ENCODE peak calls at places on chromosomes 3 and 15, in five cellular contexts. One of them, this sample, is unnamed. For H3K79me2, the result is how much of the 10 kb centered on the place peaks cover.

GRCh38 chr15:47384316-47384715 is 333.0 kb upstream of the SEMA6D start:
- DNase-seq in SK-N-SH: no peak
- DNase-seq in MM.1S: no peak
- DNase-seq in endothelial cell of umbilical vein: peak
- DNase-seq in fibroblast of lung: peak
- DNase-seq in this sample: no peak

GRCh38 chr15:48393650-48394049 is 62.4 kb downstream of the DUT start:
- DNase-seq in SK-N-SH: no peak
- DNase-seq in MM.1S: no peak
- DNase-seq in endothelial cell of umbilical vein: peak
- DNase-seq in fibroblast of lung: peak
- DNase-seq in this sample: no peak

GRCh38 chr3:15795563-15796308 is 2.0 kb downstream of the ANKRD28 start:
- DNase-seq in SK-N-SH: no peak
- DNase-seq in MM.1S: peak
- DNase-seq in endothelial cell of umbilical vein: peak
- DNase-seq in fibroblast of lung: peak
- DNase-seq in this sample: peak

GRCh38 chr3:46984591-46985459 is 5.4 kb downstream of the NBEAL2 start:
- DNase-seq in SK-N-SH: no peak
- DNase-seq in MM.1S: no peak
- DNase-seq in endothelial cell of umbilical vein: no peak
- DNase-seq in fibroblast of lung: no peak
- DNase-seq in this sample: no peak

GRCh38 chr3:15428539-15428938 is 1.1 kb downstream of the EAF1 start:
- DNase-seq in SK-N-SH: no peak
- DNase-seq in MM.1S: no peak
- DNase-seq in endothelial cell of umbilical vein: peak
- DNase-seq in fibroblast of lung: no peak
- DNase-seq in this sample: peak

GRCh38 chr15:70892002-70892911 is at the start of the genes LRRC49 and THAP10:
- DNase-seq in SK-N-SH: peak
- DNase-seq in MM.1S: peak
- DNase-seq in endothelial cell of umbilical vein: peak
- DNase-seq in fibroblast of lung: peak
- DNase-seq in this sample: peak

GRCh38 chr15:39593071-39594055 is 12.5 kb downstream of the THBS1 start:
- DNase-seq in SK-N-SH: no peak
- DNase-seq in MM.1S: no peak
- DNase-seq in endothelial cell of umbilical vein: peak
- DNase-seq in fibroblast of lung: peak
- DNase-seq in this sample: no peak

GRCh38 chr3:5875056-5875455 is 687.5 kb downstream of the EDEM1 start:
- DNase-seq in SK-N-SH: no peak
- DNase-seq in MM.1S: no peak
- DNase-seq in endothelial cell of umbilical vein: no peak
- DNase-seq in fibroblast of lung: no peak
- DNase-seq in this sample: no peak

GRCh38 chr15:85477730-85478129 is 97.3 kb downstream of the AKAP13 start:
- DNase-seq in SK-N-SH: no peak
- DNase-seq in MM.1S: no peak
- DNase-seq in endothelial cell of umbilical vein: peak
- DNase-seq in fibroblast of lung: peak
- DNase-seq in this sample: no peak

GRCh38 chr3:42068303-42069088 is 22.7 kb upstream of the TRAK1 start:
- DNase-seq in SK-N-SH: no peak
- DNase-seq in MM.1S: no peak
- DNase-seq in endothelial cell of umbilical vein: no peak
- DNase-seq in fibroblast of lung: no peak
- DNase-seq in this sample: no peak

GRCh38 chr3:10520118-10520517 is 14.7 kb upstream of the ATP2B2 start:
- DNase-seq in SK-N-SH: no peak
- DNase-seq in MM.1S: no peak
- DNase-seq in endothelial cell of umbilical vein: no peak
- DNase-seq in fibroblast of lung: no peak
- DNase-seq in this sample: no peak

GRCh38 chr3:46228259-46229222 is 13.7 kb upstream of the CCR3 start:
- DNase-seq in SK-N-SH: no peak
- DNase-seq in MM.1S: no peak
- DNase-seq in endothelial cell of umbilical vein: no peak
- DNase-seq in fibroblast of lung: peak
- DNase-seq in this sample: no peak

GRCh38 chr3:38219609-38220197 is 45.9 kb upstream of the SLC22A13 start:
- DNase-seq in SK-N-SH: no peak
- DNase-seq in MM.1S: no peak
- DNase-seq in endothelial cell of umbilical vein: no peak
- DNase-seq in fibroblast of lung: no peak
- DNase-seq in this sample: no peak
- H3K79me2 ChIP-seq in SK-N-SH: half or more
- H3K79me2 ChIP-seq in MM.1S: under half
- H3K79me2 ChIP-seq in endothelial cell of umbilical vein: under half
- H3K79me2 ChIP-seq in fibroblast of lung: under half
- H3K79me2 ChIP-seq in this sample: under half

DNA sequence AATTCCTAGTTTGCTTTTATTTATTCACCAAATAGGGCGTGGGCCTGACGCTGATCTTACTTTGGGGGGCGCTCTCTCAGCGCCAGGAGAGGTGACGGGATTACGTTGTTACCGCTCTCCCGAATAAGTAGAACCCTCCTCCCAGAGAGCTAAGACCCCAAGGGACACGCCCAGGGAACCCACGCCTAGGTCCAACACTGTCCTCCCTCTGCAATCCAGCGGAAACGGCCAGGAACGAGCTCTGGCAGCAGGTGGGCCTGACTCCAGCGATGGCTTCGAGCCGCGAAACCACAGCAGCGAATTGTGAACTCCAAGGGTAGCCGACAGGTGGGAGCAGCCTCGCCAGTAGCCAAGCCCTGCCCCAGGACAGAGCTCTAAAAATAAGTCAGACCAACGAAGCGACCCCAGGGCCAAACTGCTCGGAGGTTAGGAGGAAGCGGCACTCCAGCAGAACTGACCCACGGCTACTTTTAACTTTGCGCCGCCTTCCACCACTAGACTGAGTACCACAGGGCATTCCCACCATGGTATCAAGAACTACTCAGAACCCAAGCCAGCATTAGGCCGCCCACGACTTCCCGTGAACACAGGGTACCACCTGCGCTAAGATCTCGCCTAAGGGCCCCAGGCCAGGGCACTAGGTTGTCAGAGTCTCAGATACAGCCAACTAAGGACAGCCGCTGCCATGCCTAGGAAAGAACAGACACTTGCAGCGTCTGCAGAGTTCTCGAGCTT is 1.6 kb upstream of the SIN3A start:
- DNase-seq in SK-N-SH: no peak
- DNase-seq in MM.1S: peak
- DNase-seq in endothelial cell of umbilical vein: peak
- DNase-seq in fibroblast of lung: peak
- DNase-seq in this sample: peak
- TF ChIP-seq CTCF in SK-N-SH: peak
- TF ChIP-seq CTCF in MM.1S: peak
- TF ChIP-seq CTCF in endothelial cell of umbilical vein: peak
- TF ChIP-seq CTCF in fibroblast of lung: peak
- TF ChIP-seq CTCF in this sample: peak

GRCh38 chr3:48426944-48427629 is 2.8 kb downstream of the PLXNB1 start:
- DNase-seq in SK-N-SH: no peak
- DNase-seq in MM.1S: no peak
- DNase-seq in endothelial cell of umbilical vein: no peak
- DNase-seq in fibroblast of lung: peak
- DNase-seq in this sample: no peak

GRCh38 chr3:48423241-48423882 is 6.5 kb downstream of the PLXNB1 start:
- DNase-seq in SK-N-SH: no peak
- DNase-seq in MM.1S: no peak
- DNase-seq in endothelial cell of umbilical vein: no peak
- DNase-seq in fibroblast of lung: no peak
- DNase-seq in this sample: no peak

GRCh38 chr3:48423883-48424695 is 5.8 kb downstream of the PLXNB1 start:
- DNase-seq in SK-N-SH: peak
- DNase-seq in MM.1S: no peak
- DNase-seq in endothelial cell of umbilical vein: no peak
- DNase-seq in fibroblast of lung: no peak
- DNase-seq in this sample: no peak

GRCh38 chr3:48426401-48426909 is 3.4 kb downstream of the PLXNB1 start:
- DNase-seq in SK-N-SH: peak
- DNase-seq in MM.1S: no peak
- DNase-seq in endothelial cell of umbilical vein: no peak
- DNase-seq in fibroblast of lung: no peak
- DNase-seq in this sample: no peak

DNA sequence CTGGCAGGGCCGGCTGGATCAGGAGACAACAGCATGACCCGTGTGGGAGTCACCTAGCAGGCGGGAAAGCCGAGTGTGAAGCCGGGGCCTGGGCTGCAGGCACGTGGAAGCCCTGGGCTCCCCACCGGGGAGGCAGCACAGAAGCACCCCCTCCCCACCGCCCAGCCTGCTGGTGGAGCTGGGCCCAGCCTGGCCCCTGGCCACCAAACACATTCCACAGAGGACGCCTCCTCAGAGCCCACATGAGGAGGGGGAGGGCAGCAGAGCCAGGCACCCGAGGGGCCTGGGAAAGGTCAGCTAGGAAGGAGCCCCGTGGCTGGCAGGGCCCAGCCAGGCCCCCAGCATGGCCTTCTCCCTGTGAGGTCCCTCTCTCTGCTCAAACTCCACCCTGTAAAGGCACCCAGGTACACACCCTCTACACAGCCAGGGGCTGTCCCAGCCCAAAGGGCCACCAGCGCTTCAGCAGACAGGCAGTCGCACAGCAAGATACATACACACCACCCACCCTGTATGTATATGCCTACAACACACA is 4.5 kb downstream of the PLXNB1 start:
- DNase-seq in SK-N-SH: peak
- DNase-seq in MM.1S: no peak
- DNase-seq in endothelial cell of umbilical vein: no peak
- DNase-seq in fibroblast of lung: peak
- DNase-seq in this sample: no peak
- H3K79me2 ChIP-seq in SK-N-SH: half or more
- H3K79me2 ChIP-seq in MM.1S: under half
- H3K79me2 ChIP-seq in endothelial cell of umbilical vein: under half
- H3K79me2 ChIP-seq in fibroblast of lung: under half
- H3K79me2 ChIP-seq in this sample: under half

GRCh38 chr3:119831941-119832371 is 50.1 kb downstream of the NR1I2 start:
- DNase-seq in SK-N-SH: no peak
- DNase-seq in MM.1S: no peak
- DNase-seq in endothelial cell of umbilical vein: no peak
- DNase-seq in fibroblast of lung: no peak
- DNase-seq in this sample: no peak

GRCh38 chr3:119829431-119829830 is 47.5 kb downstream of the NR1I2 start:
- DNase-seq in SK-N-SH: no peak
- DNase-seq in MM.1S: no peak
- DNase-seq in endothelial cell of umbilical vein: no peak
- DNase-seq in fibroblast of lung: no peak
- DNase-seq in this sample: no peak

GRCh38 chr3:119827209-119827608 is 45.3 kb downstream of the NR1I2 start:
- DNase-seq in SK-N-SH: peak
- DNase-seq in MM.1S: no peak
- DNase-seq in endothelial cell of umbilical vein: no peak
- DNase-seq in fibroblast of lung: no peak
- DNase-seq in this sample: no peak

GRCh38 chr3:119834754-119835365 is 53.0 kb downstream of the NR1I2 start:
- DNase-seq in SK-N-SH: no peak
- DNase-seq in MM.1S: no peak
- DNase-seq in endothelial cell of umbilical vein: no peak
- DNase-seq in fibroblast of lung: no peak
- DNase-seq in this sample: no peak

GRCh38 chr3:119831022-119831421 is 49.1 kb downstream of the NR1I2 start:
- DNase-seq in SK-N-SH: no peak
- DNase-seq in MM.1S: no peak
- DNase-seq in endothelial cell of umbilical vein: no peak
- DNase-seq in fibroblast of lung: no peak
- DNase-seq in this sample: no peak
- TF ChIP-seq CTCF in SK-N-SH: peak
- TF ChIP-seq CTCF in MM.1S: peak
- TF ChIP-seq CTCF in endothelial cell of umbilical vein: no peak
- TF ChIP-seq CTCF in fibroblast of lung: no peak
- TF ChIP-seq CTCF in this sample: peak

DNA sequence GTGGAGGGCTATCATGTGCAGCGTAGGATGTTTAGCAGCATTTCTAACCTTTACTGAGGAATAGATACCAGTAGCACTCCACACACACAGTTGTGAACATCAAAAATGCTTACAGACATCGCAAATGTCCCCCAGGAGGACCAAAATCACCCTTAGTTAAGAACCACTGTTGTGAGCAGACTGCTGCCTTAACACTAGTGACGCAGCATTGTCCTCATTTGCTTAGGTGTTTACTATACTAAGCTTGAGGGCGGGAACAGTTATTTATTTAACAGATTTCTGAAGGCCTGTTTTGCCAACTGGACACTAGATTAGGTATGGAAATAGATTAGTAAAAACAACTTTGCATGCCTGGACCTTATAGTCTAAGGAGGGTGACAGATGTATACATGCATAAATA is 2.3 kb downstream of the PPP2R3A start:
- DNase-seq in SK-N-SH: no peak
- DNase-seq in MM.1S: no peak
- DNase-seq in endothelial cell of umbilical vein: no peak
- DNase-seq in fibroblast of lung: no peak
- DNase-seq in this sample: no peak
- H3K79me2 ChIP-seq in SK-N-SH: half or more
- H3K79me2 ChIP-seq in MM.1S: under half
- H3K79me2 ChIP-seq in endothelial cell of umbilical vein: under half
- H3K79me2 ChIP-seq in fibroblast of lung: half or more
- H3K79me2 ChIP-seq in this sample: under half

This sample was measured in OCI-LY7.